ENCODE peak calls at places on chromosome 18, in six cellular contexts. X, E, S, D, Z and R are unnamed samples.

GRCh38 chr18:5444847-5445246 is 99.0 kb downstream of the EPB41L3 start:
- DNase-seq in X (no peak), E (no peak), S (no peak), D (no peak), Z (no peak), R (no peak)

GRCh38 chr18:35918564-35918963 is 53.9 kb upstream of the RMP24 start:
- DNase-seq in X (no peak), E (no peak), S (no peak), D (no peak), Z (no peak), R (no peak)

GRCh38 chr18:50559750-50560680 is at the start of gene MAPK4:
- DNase-seq in X (no peak), E (peak; percentile 57), S (peak; percentile 67), D (no peak), Z (no peak), R (no peak)

GRCh38 chr18:6219116-6219717 is 195.5 kb downstream of the L3MBTL4 start:
- DNase-seq in X (no peak), E (no peak), S (no peak), D (peak; percentile 24), Z (no peak), R (no peak)

GRCh38 chr18:55244520-55244919 is 285.3 kb upstream of the CCDC68 start:
- DNase-seq in X (no peak), E (no peak), S (no peak), D (no peak), Z (no peak), R (no peak)

GRCh38 chr18:58882039-58882438 is 17.4 kb downstream of the ZNF532 start:
- DNase-seq in X (no peak), E (no peak), S (no peak), D (no peak), Z (no peak), R (no peak)

GRCh38 chr18:7980661-7981060 is 413.5 kb downstream of the PTPRM start:
- DNase-seq in X (no peak), E (no peak), S (no peak), D (no peak), Z (no peak), R (no peak)

GRCh38 chr18:72675394-72675793 is 131.3 kb upstream of the CBLN2 start:
- DNase-seq in X (no peak), E (no peak), S (no peak), D (no peak), Z (no peak), R (no peak)

GRCh38 chr18:63832470-63832869 is 55.0 kb upstream of the SERPINB2 start:
- DNase-seq in X (no peak), E (no peak), S (no peak), D (no peak), Z (no peak), R (no peak)

GRCh38 chr18:41484069-41484468 is 471.0 kb upstream of the PIK3C3 start:
- DNase-seq in X (no peak), E (no peak), S (no peak), D (no peak), Z (no peak), R (no peak)

GRCh38 chr18:73201940-73202339 is 334.2 kb upstream of the NETO1 start:
- DNase-seq in X (no peak), E (no peak), S (no peak), D (no peak), Z (no peak), R (no peak)

GRCh38 chr18:55251186-55251995 is 292.1 kb upstream of the CCDC68 start:
- DNase-seq in X (no peak), E (no peak), S (no peak), D (no peak), Z (no peak), R (no peak)

GRCh38 chr18:79496237-79496977 is 100.7 kb downstream of the NFATC1 start:
- DNase-seq in X (no peak), E (no peak), S (no peak), D (no peak), Z (no peak), R (peak; percentile 45)

GRCh38 chr18:31386683-31387082 is 10.1 kb downstream of the DSG4 start:
- DNase-seq in X (no peak), E (no peak), S (no peak), D (no peak), Z (no peak), R (no peak)

GRCh38 chr18:21053127-21053526 is 58.5 kb downstream of the ROCK1 start:
- DNase-seq in X (no peak), E (no peak), S (no peak), D (peak; percentile 69), Z (no peak), R (no peak)

GRCh38 chr18:57539702-57540101 is 46.8 kb downstream of the FECH start:
- DNase-seq in X (no peak), E (no peak), S (no peak), D (no peak), Z (no peak), R (no peak)

GRCh38 chr18:44627245-44627644 is 53.4 kb upstream of the SETBP1 start:
- DNase-seq in X (no peak), E (no peak), S (no peak), D (no peak), Z (no peak), R (no peak)

GRCh38 chr18:69974365-69974764 is 26.7 kb upstream of the CD226 start:
- DNase-seq in X (no peak), E (no peak), S (no peak), D (peak; percentile 6), Z (no peak), R (no peak)

DNA sequence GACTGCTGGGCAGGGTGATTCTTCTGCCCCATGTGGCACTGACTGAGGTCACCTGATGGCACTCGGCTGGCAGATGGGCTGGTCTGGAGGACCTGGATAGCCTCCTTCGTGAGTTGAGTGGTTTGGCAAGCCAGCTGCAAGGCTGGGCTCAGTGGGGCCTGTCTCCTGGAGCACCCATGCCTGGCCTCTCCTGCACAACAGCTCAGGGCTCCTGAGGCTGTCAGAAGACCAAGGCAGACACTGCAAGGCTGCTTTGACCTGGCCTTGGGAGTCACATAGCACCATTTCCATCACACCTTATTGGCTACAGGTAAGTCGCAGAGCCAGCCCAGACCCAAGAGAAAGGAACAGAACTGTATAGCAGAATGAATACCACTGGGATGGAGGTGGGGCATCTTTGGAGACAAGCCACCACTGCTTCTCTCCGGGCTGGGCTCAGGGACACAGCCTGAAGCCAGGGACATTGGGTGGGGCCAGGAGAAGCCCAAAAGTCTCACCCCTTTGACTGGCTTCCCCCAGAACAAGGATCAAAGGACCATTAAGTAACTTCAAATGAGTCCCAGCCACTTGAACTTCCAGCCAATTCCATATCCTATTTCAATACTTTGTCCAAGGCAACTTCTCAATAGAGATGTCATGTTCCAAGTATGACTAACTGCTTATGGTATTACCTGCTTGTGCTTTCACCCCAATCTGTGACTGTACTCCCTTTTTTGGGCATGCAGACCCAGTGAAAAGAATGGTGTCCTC is 156.3 kb downstream of the CABLES1 start:
- DNase-seq in X (no peak), E (no peak), S (no peak), D (no peak), Z (no peak), R (no peak)
- TF ChIP-seq EP300 in X (no peak), E (no peak), S (no peak), D (no peak), Z (no peak), R (no peak)

DNA sequence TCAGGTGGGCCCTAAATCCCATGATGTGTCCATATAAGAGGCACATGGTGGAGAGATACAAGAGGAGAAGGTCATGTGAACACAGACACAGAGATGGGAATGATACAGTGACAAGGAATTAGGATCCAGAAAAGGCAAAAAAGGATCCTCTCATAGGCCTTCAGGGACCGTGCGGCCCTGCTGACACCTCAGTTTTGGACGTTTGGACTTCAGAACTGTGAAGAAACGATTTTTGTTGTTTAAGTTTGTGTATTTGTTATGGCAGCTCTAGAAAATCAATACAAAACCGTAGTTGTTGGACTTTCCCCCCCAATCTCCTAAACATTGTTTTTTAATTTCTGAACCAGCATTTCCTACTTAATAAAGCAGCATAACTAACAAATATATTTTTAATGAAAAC is 863.4 kb downstream of the MBD2 start:
- DNase-seq in X (no peak), E (no peak), S (no peak), D (no peak), Z (no peak), R (no peak)
- H3K9me3 ChIP-seq in X (no peaks in the 10 kb centered on the region), E (no peaks in the 10 kb centered on the region), S (no peaks in the 10 kb centered on the region), D (peaks cover 10% of the 10 kb centered on the region), Z (no peaks in the 10 kb centered on the region), R (no peaks in the 10 kb centered on the region)

GRCh38 chr18:48622911-48623431 is 84.1 kb downstream of the CTIF start:
- DNase-seq in X (no peak), E (no peak), S (no peak), D (no peak), Z (no peak), R (no peak)
- TF ChIP-seq EP300 in X (no peak), E (no peak), S (no peak), D (no peak), Z (no peak), R (no peak)

DNA sequence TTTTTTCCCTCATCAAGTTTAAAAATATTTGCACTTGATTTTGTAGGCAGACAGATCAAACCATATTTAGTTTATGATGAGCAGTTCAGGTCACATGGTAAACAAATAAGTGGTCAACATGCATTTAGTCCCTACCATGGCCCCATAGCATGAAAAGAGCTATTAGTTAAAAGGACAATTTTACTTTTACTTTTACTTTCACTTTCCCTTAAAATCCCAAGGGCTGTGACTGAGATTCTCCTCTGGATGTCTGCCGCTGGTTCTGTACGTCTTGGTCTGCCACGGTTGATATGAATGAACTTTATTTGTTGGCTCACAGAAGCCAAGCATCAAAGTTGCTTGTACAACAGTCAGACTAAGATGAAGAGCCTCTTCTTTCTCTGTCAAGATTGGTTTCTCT is 626.2 kb upstream of the CDH7 start:
- DNase-seq in X (no peak), E (no peak), S (no peak), D (no peak), Z (no peak), R (no peak)
- H3K9me3 ChIP-seq in X (no peaks in the 10 kb centered on the region), E (no peaks in the 10 kb centered on the region), S (peaks cover 21% of the 10 kb centered on the region), D (peaks cover 61% of the 10 kb centered on the region), Z (no peaks in the 10 kb centered on the region), R (peaks cover 6% of the 10 kb centered on the region)

DNA sequence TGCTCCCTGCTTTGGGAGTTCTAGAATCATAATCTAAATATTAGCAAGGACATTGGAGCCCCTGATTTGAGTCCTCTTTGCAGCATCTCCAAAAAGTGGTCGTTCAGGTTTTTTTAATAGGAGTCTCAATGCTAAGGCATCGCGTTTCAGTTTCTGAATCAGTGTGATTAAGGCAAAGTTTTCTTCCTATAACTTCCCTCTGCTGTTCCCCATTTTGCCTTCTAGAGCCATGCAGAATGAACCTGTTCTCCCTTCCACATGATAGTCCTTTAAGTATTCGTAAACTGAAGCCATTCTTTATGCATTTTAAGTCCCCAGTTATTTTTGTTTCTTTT is 159.5 kb downstream of the PTGR3 start:
- DNase-seq in X (no peak), E (no peak), S (no peak), D (no peak), Z (no peak), R (no peak)
- TF ChIP-seq EP300 in X (no peak), E (no peak), S (no peak), D (no peak), Z (no peak), R (no peak)

GRCh38 chr18:14925281-14925709 is 177.3 kb downstream of the ANKRD30B start:
- DNase-seq in X (no peak), E (no peak), S (no peak), D (no peak), Z (no peak), R (no peak)

GRCh38 chr18:14928396-14928795 is 180.4 kb downstream of the ANKRD30B start:
- DNase-seq in X (no peak), E (no peak), S (no peak), D (no peak), Z (no peak), R (no peak)

GRCh38 chr18:14930076-14930475 is 182.1 kb downstream of the ANKRD30B start:
- DNase-seq in X (no peak), E (no peak), S (no peak), D (no peak), Z (no peak), R (no peak)

GRCh38 chr18:14930576-14930975 is 182.6 kb downstream of the ANKRD30B start:
- DNase-seq in X (no peak), E (no peak), S (no peak), D (no peak), Z (no peak), R (no peak)

GRCh38 chr18:14927701-14928100 is 179.7 kb downstream of the ANKRD30B start:
- DNase-seq in X (no peak), E (no peak), S (no peak), D (no peak), Z (no peak), R (no peak)
- H3K9me3 ChIP-seq in X (no peaks in the 10 kb centered on the region), E (no peaks in the 10 kb centered on the region), S (no peaks in the 10 kb centered on the region), D (no peaks in the 10 kb centered on the region), Z (no peaks in the 10 kb centered on the region), R (no peaks in the 10 kb centered on the region)